ENCODE peak calls at places on chromosomes 12 and 14, in ten cellular contexts. S, D, P, X, E, B, H, R, K and W are unnamed samples.

GRCh38 chr14:24443053-24443683 is 592 bp upstream of the SDR39U1 start:
- DNase-seq in S (no peak), D (no peak), P (no peak), X (no peak), E (no peak), B (no peak), H (no peak), R (no peak), K (no peak), W (no peak)

GRCh38 chr14:60721331-60722162 is 2.6 kb downstream of the SIX4 start:
- DNase-seq in S (peak), D (peak), P (no peak), X (peak), E (peak), B (peak), H (peak), R (no peak), K (peak), W (peak)

GRCh38 chr12:64538146-64538545 is 72.1 kb upstream of the RASSF3 start:
- DNase-seq in S (no peak), D (no peak), P (no peak), X (no peak), E (no peak), B (no peak), H (no peak), R (no peak), K (no peak), W (no peak)

GRCh38 chr14:51578853-51579252 is 72.9 kb upstream of the FRMD6 start:
- DNase-seq in S (no peak), D (no peak), P (no peak), X (no peak), E (no peak), B (no peak), H (no peak), R (no peak), K (no peak), W (no peak)

GRCh38 chr14:35715079-35715478 is 94.0 kb downstream of the RALGAPA1 start:
- DNase-seq in S (no peak), D (no peak), P (no peak), X (no peak), E (no peak), B (no peak), H (no peak), R (no peak), K (no peak), W (no peak)

GRCh38 chr14:64945431-64945830 is 2.9 kb upstream of the GPX2 start:
- DNase-seq in S (no peak), D (no peak), P (no peak), X (no peak), E (peak), B (no peak), H (no peak), R (no peak), K (no peak), W (no peak)

GRCh38 chr12:12899530-12900380 is 8.4 kb downstream of the GPRC5A start:
- DNase-seq in S (peak), D (peak), P (peak), X (peak), E (no peak), B (peak), H (no peak), R (peak), K (no peak), W (peak)

GRCh38 chr12:32159925-32160324 is 53.3 kb downstream of the BICD1 start:
- DNase-seq in S (no peak), D (no peak), P (no peak), X (no peak), E (no peak), B (no peak), H (no peak), R (no peak), K (no peak), W (no peak)

GRCh38 chr12:89951050-89951693 is 242.5 kb upstream of the ATP2B1 start:
- DNase-seq in S (peak), D (peak), P (no peak), X (no peak), E (no peak), B (no peak), H (no peak), R (no peak), K (no peak), W (peak)

GRCh38 chr12:109680521-109681030 is 33.0 kb upstream of the FAM222A start:
- DNase-seq in S (no peak), D (no peak), P (no peak), X (no peak), E (no peak), B (no peak), H (no peak), R (no peak), K (no peak), W (no peak)

GRCh38 chr14:104335611-104336010 is 197.2 kb downstream of the KIF26A start:
- DNase-seq in S (no peak), D (no peak), P (no peak), X (no peak), E (no peak), B (peak), H (no peak), R (no peak), K (no peak), W (no peak)

GRCh38 chr14:51938137-51938536 is 51.2 kb upstream of the RTRAF start:
- DNase-seq in S (no peak), D (no peak), P (no peak), X (no peak), E (no peak), B (no peak), H (no peak), R (no peak), K (no peak), W (no peak)

GRCh38 chr12:65769880-65770279 is 54.4 kb upstream of the HMGA2 start:
- DNase-seq in S (no peak), D (no peak), P (no peak), X (no peak), E (no peak), B (no peak), H (no peak), R (no peak), K (no peak), W (no peak)

GRCh38 chr12:127677537-127678131 is 589.3 kb upstream of the TMEM132C start:
- DNase-seq in S (peak), D (no peak), P (peak), X (no peak), E (peak), B (peak), H (peak), R (no peak), K (no peak), W (peak)

GRCh38 chr12:94575024-94575423 is 75.3 kb downstream of the TMCC3 start:
- DNase-seq in S (no peak), D (no peak), P (no peak), X (no peak), E (no peak), B (no peak), H (no peak), R (no peak), K (no peak), W (no peak)

GRCh38 chr12:4478933-4479332 is 33.3 kb upstream of the FGF6 start:
- DNase-seq in S (no peak), D (peak), P (no peak), X (no peak), E (no peak), B (no peak), H (no peak), R (no peak), K (no peak), W (no peak)

GRCh38 chr12:46843811-46844210 is 18.0 kb upstream of the SLC38A4 start:
- DNase-seq in S (no peak), D (no peak), P (no peak), X (no peak), E (no peak), B (no peak), H (no peak), R (no peak), K (no peak), W (peak)

GRCh38 chr12:118033902-118034301 is 17.4 kb downstream of the RFC5 start:
- DNase-seq in S (no peak), D (peak), P (no peak), X (no peak), E (no peak), B (no peak), H (no peak), R (no peak), K (no peak), W (no peak)

GRCh38 chr12:8123124-8123888 is at the start of gene CLEC4A:
- DNase-seq in S (no peak), D (no peak), P (no peak), X (no peak), E (no peak), B (no peak), H (no peak), R (no peak), K (no peak), W (no peak)

GRCh38 chr14:51691176-51691575 is 39.5 kb downstream of the FRMD6 start:
- DNase-seq in S (no peak), D (no peak), P (no peak), X (no peak), E (no peak), B (no peak), H (no peak), R (no peak), K (no peak), W (peak)